ENCODE peak calls at places on chromosomes 4 and X, in nine cellular contexts. One of them, this sample, is unnamed.

GRCh38 chrX:10744011-10744410 is 123.6 kb upstream of the MID1 start:
- DNase-seq in glomerular endothelial cell: no peak
- DNase-seq in CD4-positive, alpha-beta memory T cell: no peak
- DNase-seq in T follicular helper cell: no peak
- DNase-seq in GDM1: no peak
- DNase-seq in hippocampal formation: no peak
- DNase-seq in GM10248: no peak
- DNase-seq in A172: no peak
- DNase-seq in Caco-2: peak; percentile 25
- DNase-seq in this sample: no peak

GRCh38 chr4:7066006-7066405 is 1.9 kb downstream of the GRPEL1 start:
- DNase-seq in Caco-2: no peak
- DNase-seq in glomerular endothelial cell: no peak
- DNase-seq in GDM1: no peak
- DNase-seq in GM10248: no peak
- DNase-seq in CD4-positive, alpha-beta memory T cell: no peak
- DNase-seq in A172: no peak
- DNase-seq in hippocampal formation: no peak
- DNase-seq in T follicular helper cell: no peak
- DNase-seq in this sample: peak; percentile 58

GRCh38 chrX:37509349-37509748 is 62.1 kb upstream of the LANCL3 start:
- DNase-seq in Caco-2: no peak
- DNase-seq in GM10248: no peak
- DNase-seq in CD4-positive, alpha-beta memory T cell: no peak
- DNase-seq in glomerular endothelial cell: no peak
- DNase-seq in hippocampal formation: no peak
- DNase-seq in A172: peak; percentile 6
- DNase-seq in GDM1: no peak
- DNase-seq in T follicular helper cell: no peak
- DNase-seq in this sample: no peak

GRCh38 chrX:37590047-37590446 is 18.6 kb downstream of the LANCL3 start:
- DNase-seq in GM10248: no peak
- DNase-seq in CD4-positive, alpha-beta memory T cell: no peak
- DNase-seq in A172: no peak
- DNase-seq in glomerular endothelial cell: no peak
- DNase-seq in GDM1: no peak
- DNase-seq in hippocampal formation: no peak
- DNase-seq in Caco-2: no peak
- DNase-seq in T follicular helper cell: no peak
- DNase-seq in this sample: no peak

GRCh38 chr4:155179216-155179615 is 29.2 kb upstream of the NPY2R start:
- DNase-seq in GM10248: no peak
- DNase-seq in A172: no peak
- DNase-seq in Caco-2: no peak
- DNase-seq in hippocampal formation: no peak
- DNase-seq in glomerular endothelial cell: peak; percentile 70
- DNase-seq in GDM1: no peak
- DNase-seq in T follicular helper cell: no peak
- DNase-seq in CD4-positive, alpha-beta memory T cell: no peak
- DNase-seq in this sample: no peak

GRCh38 chrX:18855919-18856644 is 127.8 kb downstream of the PHKA2 start:
- DNase-seq in GDM1: no peak
- DNase-seq in glomerular endothelial cell: no peak
- DNase-seq in CD4-positive, alpha-beta memory T cell: no peak
- DNase-seq in T follicular helper cell: no peak
- DNase-seq in Caco-2: no peak
- DNase-seq in GM10248: peak; percentile 66
- DNase-seq in hippocampal formation: no peak
- DNase-seq in A172: peak; percentile 35
- DNase-seq in this sample: no peak

GRCh38 chrX:119758682-119759332 is 419 bp downstream of the SOWAHD start:
- DNase-seq in T follicular helper cell: peak; percentile 9
- DNase-seq in GDM1: no peak
- DNase-seq in Caco-2: peak; percentile 52
- DNase-seq in GM10248: no peak
- DNase-seq in CD4-positive, alpha-beta memory T cell: peak; percentile 27
- DNase-seq in hippocampal formation: no peak
- DNase-seq in glomerular endothelial cell: no peak
- DNase-seq in A172: no peak
- DNase-seq in this sample: peak; percentile 31

GRCh38 chr4:55255171-55255570 is 90.9 kb upstream of the SRD5A3 start:
- DNase-seq in CD4-positive, alpha-beta memory T cell: no peak
- DNase-seq in Caco-2: no peak
- DNase-seq in A172: no peak
- DNase-seq in GDM1: no peak
- DNase-seq in GM10248: no peak
- DNase-seq in hippocampal formation: no peak
- DNase-seq in T follicular helper cell: no peak
- DNase-seq in glomerular endothelial cell: no peak
- DNase-seq in this sample: no peak

GRCh38 chr4:77481856-77482255 is 123.8 kb upstream of the CXCL13 start:
- DNase-seq in A172: no peak
- DNase-seq in GDM1: no peak
- DNase-seq in GM10248: no peak
- DNase-seq in hippocampal formation: no peak
- DNase-seq in glomerular endothelial cell: no peak
- DNase-seq in Caco-2: no peak
- DNase-seq in CD4-positive, alpha-beta memory T cell: no peak
- DNase-seq in T follicular helper cell: no peak
- DNase-seq in this sample: no peak

This sample was measured in adrenal gland.